ENCODE peak calls at places on chromosomes 1 and 21, in six cellular contexts. O, K, I, N, L and H are unnamed samples.

GRCh38 chr1:248140846-248141245 is 4.1 kb upstream of the OR2M5 start:
- DNase-seq in K (no peak), O (no peak), N (no peak), L (no peak), I (no peak), H (no peak)

GRCh38 chr1:223022641-223023473 is 120.2 kb downstream of the TLR5 start:
- DNase-seq in I (no peak), O (no peak), N (no peak), L (no peak), K (no peak), H (no peak)

GRCh38 chr1:16122361-16122881 is 33.4 kb downstream of the EPHA2 start:
- DNase-seq in O (peak; percentile 44), K (no peak), I (no peak), L (no peak), N (no peak), H (no peak)

GRCh38 chr1:62425041-62425440 is 11.8 kb upstream of the USP1 start:
- DNase-seq in N (no peak), O (no peak), I (no peak), L (no peak), K (no peak), H (no peak)

GRCh38 chr1:216466162-216466801 is 43.0 kb upstream of the USH2A start:
- DNase-seq in L (no peak), N (no peak), I (no peak), O (no peak), K (no peak), H (no peak)

GRCh38 chr1:29642519-29642918 is 406.2 kb downstream of the PTPRU start:
- DNase-seq in L (peak; percentile 9), O (no peak), N (no peak), K (no peak), I (no peak), H (no peak)

GRCh38 chr1:78114034-78114956 is 68.5 kb downstream of the GIPC2 start:
- DNase-seq in N (peak; percentile 93), L (peak; percentile 74), I (peak; percentile 67), K (peak; percentile 63), O (peak; percentile 81), H (no peak)

GRCh38 chr1:96901783-96902363 is 180.3 kb downstream of the PTBP2 start:
- DNase-seq in I (no peak), K (no peak), L (no peak), O (no peak), N (no peak), H (no peak)

GRCh38 chr21:39863111-39863510 is 4.1 kb upstream of the PCP4 start:
- DNase-seq in I (no peak), K (peak; percentile 31), L (no peak), O (no peak), N (no peak), H (no peak)

GRCh38 chr1:166129006-166129405 is 37.8 kb downstream of the FAM78B start:
- DNase-seq in O (no peak), K (no peak), I (no peak), N (no peak), L (no peak), H (no peak)

GRCh38 chr1:75203415-75204277 is 69.5 kb downstream of the LHX8 start:
- DNase-seq in O (peak; percentile 47), N (peak; percentile 61), I (no peak), L (no peak), K (no peak), H (no peak)

GRCh38 chr1:85465099-85465790 is at the start of gene DDAH1:
- DNase-seq in L (peak; percentile 71), I (peak; percentile 67), K (peak; percentile 86), O (peak; percentile 65), N (peak; percentile 59), H (no peak)

GRCh38 chr1:12112711-12113161 is 49.6 kb downstream of the TNFRSF8 start:
- DNase-seq in N (no peak), K (no peak), L (no peak), O (peak; percentile 51), I (no peak), H (no peak)

GRCh38 chr1:27364696-27365371 is 1.9 kb downstream of the MAP3K6 start:
- DNase-seq in L (no peak), O (no peak), I (no peak), K (no peak), N (no peak), H (no peak)

GRCh38 chr1:8418301-8418700 is 100.4 kb downstream of the SLC45A1 start:
- DNase-seq in I (no peak), N (no peak), L (no peak), K (no peak), O (no peak), H (no peak)

GRCh38 chr1:167739752-167740151 is 18.0 kb downstream of the MPZL1 start:
- DNase-seq in L (no peak), N (no peak), O (no peak), I (no peak), K (no peak), H (no peak)

GRCh38 chr1:29964718-29965533 is 728.6 kb downstream of the PTPRU start:
- DNase-seq in O (no peak), K (no peak), L (no peak), I (no peak), N (no peak), H (peak; percentile 47)

GRCh38 chr1:20589331-20590312 is 725 bp downstream of the CDA start:
- DNase-seq in N (peak; percentile 88), K (peak; percentile 19), L (peak; percentile 50), I (no peak), O (peak; percentile 89), H (peak; percentile 75)

GRCh38 chr1:212618466-212619210 is 10.1 kb downstream of the ATF3 start:
- DNase-seq in I (no peak), L (no peak), O (peak; percentile 80), K (no peak), N (no peak), H (no peak)

GRCh38 chr1:217482356-217483102 is 148.4 kb downstream of the GPATCH2 start:
- DNase-seq in I (no peak), N (peak; percentile 35), K (no peak), O (peak; percentile 93), L (no peak), H (no peak)

DNA sequence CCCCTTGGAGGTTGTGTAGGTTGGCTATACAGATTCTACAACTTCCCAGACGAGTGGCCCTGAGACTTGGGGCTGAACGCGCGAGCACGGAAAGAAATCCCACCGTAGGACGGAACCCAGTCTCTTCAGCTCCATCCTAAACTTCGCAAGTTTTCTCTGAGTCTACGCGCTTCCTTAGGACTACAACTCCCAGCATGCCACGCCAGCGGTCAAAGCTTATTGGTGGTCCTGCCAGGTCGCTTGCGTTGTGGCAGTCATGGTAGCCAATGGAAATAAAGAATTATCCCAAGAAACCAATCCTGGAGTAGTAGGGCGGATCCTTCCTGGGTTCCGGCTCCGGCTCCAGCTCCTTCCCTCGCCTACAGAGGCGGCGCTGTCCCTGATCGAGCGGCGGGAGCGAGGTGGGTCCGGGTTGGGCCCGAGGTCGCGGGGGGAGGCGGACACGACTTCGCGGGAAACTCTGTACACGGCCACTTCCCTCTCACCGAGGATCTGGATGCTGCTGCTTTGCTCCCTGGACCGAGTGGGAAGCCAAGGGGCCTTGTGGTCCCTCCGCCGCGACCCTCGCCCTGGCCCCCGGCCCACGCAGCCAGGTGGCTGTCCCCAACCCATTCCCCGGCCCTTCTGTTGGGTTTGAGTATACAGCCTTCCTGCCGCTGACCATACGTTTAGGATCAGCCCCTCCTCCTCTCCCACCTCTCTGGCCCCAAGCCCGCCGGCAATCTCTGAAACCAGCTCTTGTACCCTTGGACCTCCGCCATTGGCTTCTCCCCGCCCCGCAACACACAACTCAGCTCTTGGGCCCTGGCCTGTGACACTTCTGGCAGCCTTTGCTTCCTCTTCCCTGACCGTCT is at the start of gene ZNF691:
- DNase-seq in K (peak; percentile 95), I (peak; percentile 97), N (peak; percentile 99), O (peak; percentile 98), L (peak; percentile 97), H (peak; percentile 95)
- TF ChIP-seq POLR2A in K (peak; percentile 77), I (peak; percentile 42), N (peak; percentile 78), O (peak; percentile 44), L (peak; percentile 51), H (no peak)

GRCh38 chr1:4060850-4061249 is 160.8 kb upstream of the C1orf174 start:
- DNase-seq in N (no peak), K (no peak), I (no peak), O (no peak), L (no peak), H (no peak)

GRCh38 chr1:4061521-4062031 is 161.5 kb upstream of the C1orf174 start:
- DNase-seq in N (no peak), L (no peak), I (no peak), K (no peak), O (no peak), H (peak; percentile 68)

GRCh38 chr1:4062560-4062959 is 162.5 kb upstream of the C1orf174 start:
- DNase-seq in L (no peak), O (no peak), K (no peak), N (no peak), I (no peak), H (no peak)

GRCh38 chr1:4062992-4063391 is 162.9 kb upstream of the C1orf174 start:
- DNase-seq in O (no peak), N (no peak), K (no peak), I (no peak), L (no peak), H (no peak)

DNA sequence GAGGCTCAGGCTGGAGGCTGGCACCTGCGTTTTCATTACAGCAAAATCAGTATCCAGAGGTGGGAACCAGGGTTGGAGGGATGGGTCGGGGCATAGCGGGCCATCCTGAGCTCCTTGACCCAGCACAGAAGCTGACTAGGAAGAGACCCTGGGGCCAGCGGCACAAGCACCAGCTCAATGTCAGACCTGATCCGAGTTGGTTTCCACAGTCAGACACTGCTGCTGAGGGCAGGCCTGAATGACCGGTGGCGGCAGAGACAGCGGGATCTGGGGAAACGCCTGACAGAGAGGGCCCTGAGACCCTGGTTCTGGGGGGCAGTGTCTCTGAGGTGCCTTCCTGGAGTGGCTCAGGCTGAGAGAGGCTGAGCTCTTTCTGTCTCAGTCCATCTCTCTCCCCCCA is 162.0 kb upstream of the C1orf174 start:
- DNase-seq in O (no peak), L (no peak), K (no peak), I (no peak), N (no peak), H (no peak)
- H3K9me3 ChIP-seq in O (peaks cover 51% of the 10 kb centered on the region), L (no peaks in the 10 kb centered on the region), K (no peaks in the 10 kb centered on the region), I (no peaks in the 10 kb centered on the region), N (peaks cover 2% of the 10 kb centered on the region), H (no peaks in the 10 kb centered on the region)

DNA sequence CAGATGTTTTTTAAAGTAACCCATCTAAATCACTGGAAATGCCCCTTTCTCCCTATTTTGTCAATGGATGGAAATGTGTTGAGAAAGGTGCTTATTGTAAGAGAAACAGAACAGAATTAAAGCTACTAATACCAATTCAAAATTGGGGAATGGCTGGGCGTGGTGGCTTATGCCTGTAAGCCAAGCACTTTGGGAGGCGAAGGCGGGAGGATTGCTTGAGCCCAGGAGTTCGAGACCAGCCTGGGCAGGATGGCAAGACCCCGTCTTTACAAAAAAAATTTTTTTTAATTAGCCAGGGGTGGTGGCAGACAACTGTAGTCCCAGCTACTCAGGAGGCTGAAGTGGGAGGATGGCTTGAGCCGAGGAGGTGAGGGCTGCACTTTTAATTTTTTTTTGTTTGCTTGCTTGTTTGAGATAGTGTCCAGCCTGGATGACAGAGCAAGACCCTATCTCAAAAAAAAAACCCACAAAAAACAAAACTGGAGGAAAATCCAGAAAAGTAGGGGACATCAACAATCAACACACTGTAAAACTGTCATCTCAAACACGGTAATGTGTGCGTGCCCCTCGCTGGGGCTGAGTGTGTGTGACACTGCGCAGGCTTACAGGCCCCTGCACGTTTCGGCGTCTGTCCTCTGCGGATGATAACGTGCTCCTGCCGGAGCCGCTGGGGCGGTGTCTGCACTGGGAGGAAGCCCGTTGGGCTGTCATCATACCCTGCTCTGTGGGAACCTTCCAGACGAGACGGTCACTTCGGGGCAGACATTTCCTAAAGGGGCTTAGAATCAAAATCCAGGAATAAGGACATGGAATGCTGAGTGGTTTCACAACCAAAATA is 11.6 kb upstream of the POFUT2 start:
- DNase-seq in N (no peak), K (no peak), L (peak; percentile 49), O (no peak), I (no peak), H (peak; percentile 45)
- TF ChIP-seq POLR2A in N (no peak), K (no peak), L (no peak), O (no peak), I (no peak), H (no peak)

GRCh38 chr1:4256351-4256750 is 356.3 kb upstream of the C1orf174 start:
- DNase-seq in L (no peak), O (no peak), K (no peak), I (no peak), N (no peak), H (no peak)
- H3K9me3 ChIP-seq in L (no peaks in the 10 kb centered on the region), O (peaks cover 16% of the 10 kb centered on the region), K (no peaks in the 10 kb centered on the region), I (no peaks in the 10 kb centered on the region), N (no peaks in the 10 kb centered on the region), H (peaks cover 5% of the 10 kb centered on the region)